ENCODE peak calls at places on chromosomes 16 and 17, in five cellular contexts. One of them, this sample, is unnamed.

GRCh38 chr16:76360384-76360783 is 83.2 kb downstream of the CNTNAP4 start:
- DNase-seq in CD4-positive, CD25-positive, alpha-beta regulatory T cell: no peak
- DNase-seq in neuronal stem cell: no peak
- DNase-seq in AG04450: no peak
- DNase-seq in H1: no peak
- DNase-seq in this sample: no peak

GRCh38 chr17:2883544-2884203 is 87.4 kb downstream of the RAP1GAP2 start:
- DNase-seq in CD4-positive, CD25-positive, alpha-beta regulatory T cell: no peak
- DNase-seq in neuronal stem cell: no peak
- DNase-seq in AG04450: no peak
- DNase-seq in H1: no peak
- DNase-seq in this sample: peak; percentile 73

GRCh38 chr16:70646260-70647241 is at the start of gene IL34:
- DNase-seq in CD4-positive, CD25-positive, alpha-beta regulatory T cell: no peak
- DNase-seq in neuronal stem cell: no peak
- DNase-seq in AG04450: no peak
- DNase-seq in H1: no peak
- DNase-seq in this sample: no peak

GRCh38 chr17:80498242-80498919 is 22.0 kb upstream of the NPTX1 start:
- DNase-seq in CD4-positive, CD25-positive, alpha-beta regulatory T cell: no peak
- DNase-seq in neuronal stem cell: peak; percentile 23
- DNase-seq in AG04450: no peak
- DNase-seq in H1: no peak
- DNase-seq in this sample: peak; percentile 44

GRCh38 chr16:3782566-3782965 is 65.2 kb upstream of the TRAP1 start:
- DNase-seq in CD4-positive, CD25-positive, alpha-beta regulatory T cell: no peak
- DNase-seq in neuronal stem cell: no peak
- DNase-seq in AG04450: no peak
- DNase-seq in H1: no peak
- DNase-seq in this sample: no peak

GRCh38 chr17:80738020-80738380 is 193.4 kb downstream of the RPTOR start:
- DNase-seq in CD4-positive, CD25-positive, alpha-beta regulatory T cell: no peak
- DNase-seq in neuronal stem cell: no peak
- DNase-seq in AG04450: no peak
- DNase-seq in H1: no peak
- DNase-seq in this sample: no peak

GRCh38 chr16:86604436-86605220 is 26.3 kb downstream of the FOXL1 start:
- DNase-seq in CD4-positive, CD25-positive, alpha-beta regulatory T cell: peak; percentile 66
- DNase-seq in neuronal stem cell: no peak
- DNase-seq in AG04450: no peak
- DNase-seq in H1: no peak
- DNase-seq in this sample: no peak

GRCh38 chr17:41403409-41404023 is 6.1 kb upstream of the KRT31 start:
- DNase-seq in CD4-positive, CD25-positive, alpha-beta regulatory T cell: no peak
- DNase-seq in neuronal stem cell: no peak
- DNase-seq in AG04450: no peak
- DNase-seq in H1: no peak
- DNase-seq in this sample: peak; percentile 32

GRCh38 chr17:40791808-40792436 is 7.8 kb downstream of the KRT28 start:
- DNase-seq in CD4-positive, CD25-positive, alpha-beta regulatory T cell: peak; percentile 8
- DNase-seq in neuronal stem cell: peak; percentile 29
- DNase-seq in AG04450: peak; percentile 11
- DNase-seq in H1: no peak
- DNase-seq in this sample: peak; percentile 65

GRCh38 chr17:40417258-40417608 is 463 bp downstream of the TOP2A start:
- DNase-seq in CD4-positive, CD25-positive, alpha-beta regulatory T cell: no peak
- DNase-seq in neuronal stem cell: no peak
- DNase-seq in AG04450: no peak
- DNase-seq in H1: no peak
- DNase-seq in this sample: peak; percentile 46

GRCh38 chr16:1789643-1790045 is 3.9 kb downstream of the IGFALS start:
- DNase-seq in CD4-positive, CD25-positive, alpha-beta regulatory T cell: no peak
- DNase-seq in neuronal stem cell: no peak
- DNase-seq in AG04450: no peak
- DNase-seq in H1: no peak
- DNase-seq in this sample: no peak

GRCh38 chr17:81030726-81031570 is 4.0 kb upstream of the BAIAP2 start:
- DNase-seq in CD4-positive, CD25-positive, alpha-beta regulatory T cell: no peak
- DNase-seq in neuronal stem cell: no peak
- DNase-seq in AG04450: no peak
- DNase-seq in H1: no peak
- DNase-seq in this sample: no peak

GRCh38 chr17:74521701-74522201 is 9.5 kb downstream of the CD300LB start:
- DNase-seq in CD4-positive, CD25-positive, alpha-beta regulatory T cell: no peak
- DNase-seq in neuronal stem cell: no peak
- DNase-seq in AG04450: no peak
- DNase-seq in H1: no peak
- DNase-seq in this sample: no peak

GRCh38 chr17:21213491-21214014 is 408 bp downstream of the TMEM11 start:
- DNase-seq in CD4-positive, CD25-positive, alpha-beta regulatory T cell: no peak
- DNase-seq in neuronal stem cell: no peak
- DNase-seq in AG04450: no peak
- DNase-seq in H1: no peak
- DNase-seq in this sample: peak; percentile 64

GRCh38 chr17:39652635-39653315 is 12.4 kb upstream of the TCAP start:
- DNase-seq in CD4-positive, CD25-positive, alpha-beta regulatory T cell: no peak
- DNase-seq in neuronal stem cell: peak; percentile 66
- DNase-seq in AG04450: no peak
- DNase-seq in H1: no peak
- DNase-seq in this sample: no peak

GRCh38 chr17:15261063-15261817 is 3.9 kb downstream of the PMP22 start:
- DNase-seq in CD4-positive, CD25-positive, alpha-beta regulatory T cell: no peak
- DNase-seq in neuronal stem cell: peak; percentile 51
- DNase-seq in AG04450: no peak
- DNase-seq in H1: no peak
- DNase-seq in this sample: peak; percentile 80

GRCh38 chr16:57477531-57478202 is 8.6 kb downstream of the DOK4 start:
- DNase-seq in CD4-positive, CD25-positive, alpha-beta regulatory T cell: no peak
- DNase-seq in neuronal stem cell: no peak
- DNase-seq in AG04450: no peak
- DNase-seq in H1: no peak
- DNase-seq in this sample: no peak
- H3K4me3 ChIP-seq in CD4-positive, CD25-positive, alpha-beta regulatory T cell: no peak overlapping the region
- H3K4me3 ChIP-seq in neuronal stem cell: no peak overlapping the region
- H3K4me3 ChIP-seq in AG04450: no peak overlapping the region
- H3K4me3 ChIP-seq in H1: no peak overlapping the region
- H3K4me3 ChIP-seq in this sample: no peak overlapping the region

GRCh38 chr17:59366040-59366757 is 34.7 kb downstream of the YPEL2 start:
- DNase-seq in CD4-positive, CD25-positive, alpha-beta regulatory T cell: no peak
- DNase-seq in neuronal stem cell: peak; percentile 69
- DNase-seq in AG04450: no peak
- DNase-seq in H1: peak; percentile 79
- DNase-seq in this sample: no peak
- H3K4me3 ChIP-seq in CD4-positive, CD25-positive, alpha-beta regulatory T cell: peak overlapping the region; percentile 61
- H3K4me3 ChIP-seq in neuronal stem cell: no peak overlapping the region
- H3K4me3 ChIP-seq in AG04450: no peak overlapping the region
- H3K4me3 ChIP-seq in H1: no peak overlapping the region
- H3K4me3 ChIP-seq in this sample: no peak overlapping the region

GRCh38 chr16:643050-643368 is 1.4 kb downstream of the MCRIP2 start:
- DNase-seq in CD4-positive, CD25-positive, alpha-beta regulatory T cell: no peak
- DNase-seq in neuronal stem cell: no peak
- DNase-seq in AG04450: no peak
- DNase-seq in H1: no peak
- DNase-seq in this sample: no peak
- H3K4me3 ChIP-seq in CD4-positive, CD25-positive, alpha-beta regulatory T cell: no peak overlapping the region
- H3K4me3 ChIP-seq in neuronal stem cell: no peak overlapping the region
- H3K4me3 ChIP-seq in AG04450: peak overlapping the region; percentile 80
- H3K4me3 ChIP-seq in H1: no peak overlapping the region
- H3K4me3 ChIP-seq in this sample: peak overlapping the region; percentile 73

DNA sequence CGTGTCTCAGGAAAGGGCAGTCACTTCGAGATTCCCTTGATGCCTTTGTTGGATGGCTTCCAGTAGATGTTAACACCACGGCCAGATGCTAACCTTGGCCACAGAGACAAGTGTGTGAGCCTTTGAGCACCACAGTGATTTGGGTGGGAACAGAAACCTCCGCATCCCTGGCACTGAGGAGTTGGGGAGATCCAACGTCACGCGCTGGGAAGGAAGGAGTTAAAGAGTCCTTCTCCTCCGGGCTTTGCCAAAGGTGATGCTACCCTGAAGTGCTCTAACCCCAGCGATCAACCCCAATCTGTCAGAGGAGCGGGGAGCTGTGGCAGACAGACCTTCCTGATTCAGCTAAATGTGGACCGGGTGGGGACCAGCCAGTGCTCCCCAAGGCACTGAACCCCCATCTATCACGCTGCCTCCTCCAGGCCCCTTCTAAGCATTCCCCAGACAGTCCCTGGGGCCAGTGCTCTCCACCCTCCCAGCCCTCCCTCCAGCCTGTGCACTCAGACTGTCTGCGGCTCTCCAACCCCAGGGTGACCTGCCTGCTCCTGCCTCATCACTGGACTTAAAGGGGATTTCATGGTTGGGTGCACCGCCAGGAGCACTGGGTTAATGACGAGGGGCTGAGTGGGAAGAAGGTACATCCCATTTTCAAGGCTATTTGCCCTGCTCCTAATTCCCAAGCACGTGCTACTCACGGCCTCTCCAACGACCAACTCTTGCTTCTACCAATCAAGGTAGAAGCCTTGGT is 3.2 kb upstream of the ABR start:
- DNase-seq in CD4-positive, CD25-positive, alpha-beta regulatory T cell: no peak
- DNase-seq in neuronal stem cell: no peak
- DNase-seq in AG04450: no peak
- DNase-seq in H1: no peak
- DNase-seq in this sample: peak; percentile 23
- H3K4me3 ChIP-seq in CD4-positive, CD25-positive, alpha-beta regulatory T cell: no peak overlapping the region
- H3K4me3 ChIP-seq in neuronal stem cell: no peak overlapping the region
- H3K4me3 ChIP-seq in AG04450: no peak overlapping the region
- H3K4me3 ChIP-seq in H1: no peak overlapping the region
- H3K4me3 ChIP-seq in this sample: no peak overlapping the region

DNA sequence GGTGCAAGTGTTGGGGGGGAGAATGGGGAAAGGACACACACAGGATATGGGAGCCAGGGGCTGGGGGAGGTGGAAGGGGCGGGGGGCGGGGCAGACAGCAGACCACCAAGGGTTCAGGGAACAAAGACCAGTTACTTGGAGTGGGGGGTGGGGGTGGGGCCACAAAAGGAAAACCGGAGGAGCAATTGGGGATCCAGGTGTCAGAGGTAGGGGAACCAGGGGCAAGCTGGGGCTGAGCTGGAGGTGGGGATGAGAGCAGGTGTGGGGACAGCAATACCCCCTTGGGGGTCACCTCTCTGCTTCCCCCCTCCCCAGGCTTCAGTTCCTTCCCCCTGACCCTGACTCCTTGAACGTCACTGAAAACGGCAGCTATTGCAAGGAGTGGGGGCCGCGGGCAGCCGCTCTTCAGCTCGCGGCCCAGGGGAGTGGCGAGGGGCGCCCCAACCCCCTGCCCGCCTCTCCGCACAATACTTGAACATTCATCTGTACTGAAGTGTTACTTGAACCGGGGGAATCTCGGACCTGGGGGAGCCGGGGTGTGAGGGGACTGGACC is 1.3 kb upstream of the ORAI3 start:
- DNase-seq in CD4-positive, CD25-positive, alpha-beta regulatory T cell: no peak
- DNase-seq in neuronal stem cell: no peak
- DNase-seq in AG04450: no peak
- DNase-seq in H1: no peak
- DNase-seq in this sample: no peak
- H3K4me3 ChIP-seq in CD4-positive, CD25-positive, alpha-beta regulatory T cell: no peak overlapping the region
- H3K4me3 ChIP-seq in neuronal stem cell: peak overlapping the region; percentile 70
- H3K4me3 ChIP-seq in AG04450: no peak overlapping the region
- H3K4me3 ChIP-seq in H1: peak overlapping the region; percentile 72
- H3K4me3 ChIP-seq in this sample: peak overlapping the region; percentile 94

GRCh38 chr17:76500745-76501017 is 542 bp downstream of the RHBDF2 start:
- DNase-seq in CD4-positive, CD25-positive, alpha-beta regulatory T cell: no peak
- DNase-seq in neuronal stem cell: no peak
- DNase-seq in AG04450: no peak
- DNase-seq in H1: no peak
- DNase-seq in this sample: no peak
- H3K4me3 ChIP-seq in CD4-positive, CD25-positive, alpha-beta regulatory T cell: no peak overlapping the region
- H3K4me3 ChIP-seq in neuronal stem cell: peak overlapping the region; percentile 81
- H3K4me3 ChIP-seq in AG04450: peak overlapping the region; percentile 66
- H3K4me3 ChIP-seq in H1: peak overlapping the region; percentile 78
- H3K4me3 ChIP-seq in this sample: peak overlapping the region; percentile 49

DNA sequence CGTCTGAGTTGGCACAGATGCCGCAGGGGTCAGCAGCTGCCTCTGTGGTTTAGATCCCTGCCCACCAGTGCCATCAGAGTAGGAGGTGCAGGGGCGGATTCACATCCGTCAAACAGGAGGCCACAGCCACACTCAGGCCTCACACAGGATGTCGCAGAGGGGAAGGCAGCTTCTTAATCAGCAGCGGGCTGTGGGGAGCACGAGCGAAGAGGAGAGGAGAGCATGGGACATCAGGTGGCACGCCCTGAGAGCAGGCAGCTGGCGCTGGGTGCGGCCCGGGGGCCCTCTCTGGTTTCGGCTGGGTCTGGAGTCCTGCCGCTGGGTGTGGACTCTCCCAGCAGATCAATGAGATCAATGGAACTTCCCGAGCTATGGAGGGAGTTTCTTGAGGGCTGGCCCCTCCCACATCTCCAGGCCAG is 9.6 kb downstream of the LLGL2 start:
- DNase-seq in CD4-positive, CD25-positive, alpha-beta regulatory T cell: peak; percentile 93
- DNase-seq in neuronal stem cell: no peak
- DNase-seq in AG04450: no peak
- DNase-seq in H1: no peak
- DNase-seq in this sample: no peak
- H3K4me3 ChIP-seq in CD4-positive, CD25-positive, alpha-beta regulatory T cell: no peak overlapping the region
- H3K4me3 ChIP-seq in neuronal stem cell: no peak overlapping the region
- H3K4me3 ChIP-seq in AG04450: no peak overlapping the region
- H3K4me3 ChIP-seq in H1: no peak overlapping the region
- H3K4me3 ChIP-seq in this sample: no peak overlapping the region